ENCODE peak calls at places on chromosomes 7 and 10, in five cellular contexts. Q is gastrocnemius medialis; L is activated CD4-positive, CD25-positive, alpha-beta regulatory T cell treated with anti-CD3 and anti-CD28 coated beads, Interleukin-2, amount 50 U/mL, for 24 hours; T is gastroesophageal sphincter; K is activated CD8-positive, alpha-beta memory T cell treated with anti-CD3 and anti-CD28 coated beads, Interleukin-2, amount 10 ng/mL, durations not matched to agents 7 days and 5 days. X is an unnamed sample.

GRCh38 chr10:19904202-19904661 is 88.0 kb downstream of the PLXDC2 start:
- ATAC-seq in Q (no peak), L (no peak), T (no peak), K (no peak), X (no peak)

GRCh38 chr10:79947083-79947415 is 1.9 kb downstream of the SFTPD start:
- ATAC-seq in Q (no peak), L (peak; percentile 10), T (no peak), K (no peak), X (no peak)

GRCh38 chr7:23093546-23093945 is 12.0 kb upstream of the KLHL7 start:
- ATAC-seq in Q (no peak), L (no peak), T (no peak), K (no peak), X (no peak)

GRCh38 chr7:22173884-22174573 is 182.9 kb downstream of the RAPGEF5 start:
- ATAC-seq in Q (no peak), L (peak; percentile 66), T (no peak), K (peak; percentile 95), X (peak; percentile 87)

GRCh38 chr7:50982626-50983025 is 199.9 kb upstream of the GRB10 start:
- ATAC-seq in Q (no peak), L (no peak), T (no peak), K (no peak), X (no peak)

GRCh38 chr10:78150756-78151155 is 117.1 kb downstream of the RPS24 start:
- ATAC-seq in Q (no peak), L (no peak), T (no peak), K (no peak), X (no peak)

GRCh38 chr7:113093561-113093960 is 6.9 kb upstream of the GPR85 start:
- ATAC-seq in Q (no peak), L (no peak), T (no peak), K (no peak), X (no peak)

GRCh38 chr7:82685214-82685613 is 241.6 kb upstream of the CACNA2D1 start:
- ATAC-seq in Q (no peak), L (no peak), T (no peak), K (no peak), X (no peak)

GRCh38 chr7:157020514-157021070 is 10.1 kb upstream of the MNX1 start:
- ATAC-seq in Q (no peak), L (no peak), T (no peak), K (no peak), X (no peak)

GRCh38 chr10:29714096-29714874 is 79.5 kb upstream of the SVIL start:
- ATAC-seq in Q (no peak), L (no peak), T (no peak), K (no peak), X (peak; percentile 63)

GRCh38 chr7:47540387-47541093 is 41.4 kb downstream of the TNS3 start:
- ATAC-seq in Q (no peak), L (no peak), T (no peak), K (no peak), X (no peak)